ENCODE peak calls at places on chromosomes 1 and 21, in four cellular contexts. One of them, this sample, is unnamed.

GRCh38 chr1:65792671-65793358 is at the start of gene PDE4B:
- DNase-seq in psoas muscle: no peak
- DNase-seq in activated naive CD4-positive, alpha-beta T cell: no peak
- DNase-seq in NCI-H774: peak
- DNase-seq in this sample: no peak

GRCh38 chr1:51520700-51521248 is 1.7 kb upstream of the EPS15 start:
- DNase-seq in psoas muscle: no peak
- DNase-seq in NCI-H774: no peak
- DNase-seq in activated naive CD4-positive, alpha-beta T cell: no peak
- DNase-seq in this sample: no peak

GRCh38 chr1:41221995-41222991 is 19.8 kb downstream of the SCMH1 start:
- DNase-seq in activated naive CD4-positive, alpha-beta T cell: no peak
- DNase-seq in psoas muscle: no peak
- DNase-seq in NCI-H774: peak
- DNase-seq in this sample: no peak

GRCh38 chr21:46000731-46001641 is 19.4 kb downstream of the COL6A1 start:
- DNase-seq in activated naive CD4-positive, alpha-beta T cell: no peak
- DNase-seq in NCI-H774: no peak
- DNase-seq in psoas muscle: peak
- DNase-seq in this sample: no peak

GRCh38 chr1:37515185-37516034 is 844 bp upstream of the MEAF6 start:
- DNase-seq in psoas muscle: no peak
- DNase-seq in NCI-H774: no peak
- DNase-seq in activated naive CD4-positive, alpha-beta T cell: no peak
- DNase-seq in this sample: no peak

GRCh38 chr1:42925132-42925769 is 33.4 kb downstream of the SLC2A1 start:
- DNase-seq in NCI-H774: peak
- DNase-seq in activated naive CD4-positive, alpha-beta T cell: no peak
- DNase-seq in psoas muscle: no peak
- DNase-seq in this sample: no peak

GRCh38 chr1:226309398-226310122 is 596 bp upstream of the LIN9 start:
- DNase-seq in psoas muscle: no peak
- DNase-seq in activated naive CD4-positive, alpha-beta T cell: no peak
- DNase-seq in NCI-H774: no peak
- DNase-seq in this sample: no peak

GRCh38 chr21:37198989-37199924 is 67.9 kb downstream of the VPS26C start:
- DNase-seq in psoas muscle: no peak
- DNase-seq in activated naive CD4-positive, alpha-beta T cell: no peak
- DNase-seq in NCI-H774: no peak
- DNase-seq in this sample: no peak

GRCh38 chr1:28199328-28200233 is 23.1 kb upstream of the PTAFR start:
- DNase-seq in NCI-H774: no peak
- DNase-seq in activated naive CD4-positive, alpha-beta T cell: peak
- DNase-seq in psoas muscle: no peak
- DNase-seq in this sample: no peak

GRCh38 chr1:22540311-22540710 is 23.0 kb upstream of the EPHA8 start:
- DNase-seq in activated naive CD4-positive, alpha-beta T cell: no peak
- DNase-seq in NCI-H774: no peak
- DNase-seq in psoas muscle: no peak
- DNase-seq in this sample: no peak

GRCh38 chr1:145960468-145961108 is 2.8 kb upstream of the LIX1L start:
- DNase-seq in psoas muscle: peak
- DNase-seq in NCI-H774: peak
- DNase-seq in activated naive CD4-positive, alpha-beta T cell: peak
- DNase-seq in this sample: no peak

GRCh38 chr1:185495898-185496297 is 178.9 kb upstream of the IVNS1ABP start:
- DNase-seq in activated naive CD4-positive, alpha-beta T cell: no peak
- DNase-seq in psoas muscle: no peak
- DNase-seq in NCI-H774: no peak
- DNase-seq in this sample: no peak

GRCh38 chr1:84969489-84970250 is 27.2 kb downstream of the MCOLN2 start:
- DNase-seq in psoas muscle: no peak
- DNase-seq in activated naive CD4-positive, alpha-beta T cell: no peak
- DNase-seq in NCI-H774: no peak
- DNase-seq in this sample: no peak

GRCh38 chr1:22229374-22229773 is 86.5 kb upstream of the WNT4 start:
- DNase-seq in psoas muscle: no peak
- DNase-seq in activated naive CD4-positive, alpha-beta T cell: no peak
- DNase-seq in NCI-H774: no peak
- DNase-seq in this sample: no peak

GRCh38 chr1:165324050-165324449 is 32.5 kb downstream of the LMX1A start:
- DNase-seq in NCI-H774: no peak
- DNase-seq in activated naive CD4-positive, alpha-beta T cell: no peak
- DNase-seq in psoas muscle: no peak
- DNase-seq in this sample: no peak

GRCh38 chr1:45456531-45456930 is 34.4 kb downstream of the TESK2 start:
- DNase-seq in activated naive CD4-positive, alpha-beta T cell: no peak
- DNase-seq in NCI-H774: no peak
- DNase-seq in psoas muscle: no peak
- DNase-seq in this sample: no peak

This sample was measured in esophagus squamous epithelium.